ENCODE peak calls at places on chromosomes 11 and 22, in five cellular contexts. Q is epithelial cell of esophagus, G is body of pancreas, D is GM12865, N is HepG2. P is an unnamed sample.

GRCh38 chr22:43244803-43245527 is 58.0 kb upstream of the TTLL12 start:
- DNase-seq in Q (no peak), G (no peak), D (no peak), N (no peak), P (no peak)

GRCh38 chr22:19965771-19966709 is 24.4 kb upstream of the TXNRD2 start:
- DNase-seq in Q (no peak), G (no peak), D (no peak), N (no peak), P (no peak)

GRCh38 chr11:126764221-126764620 is 236.3 kb downstream of the KIRREL3 start:
- DNase-seq in Q (no peak), G (no peak), D (peak), N (no peak), P (no peak)

GRCh38 chr22:20131593-20131855 is at the start of gene ZDHHC8:
- DNase-seq in Q (peak), G (peak), D (peak), N (no peak), P (no peak)

GRCh38 chr11:91776660-91777059 is 448.0 kb upstream of the FAT3 start:
- DNase-seq in Q (no peak), G (peak), D (no peak), N (no peak), P (no peak)

GRCh38 chr22:42881982-42882656 is 25.0 kb upstream of the ARFGAP3 start:
- DNase-seq in Q (no peak), G (peak), D (no peak), N (no peak), P (no peak)

GRCh38 chr22:45164217-45165123 is 745 bp downstream of the NUP50 start:
- DNase-seq in Q (peak), G (peak), D (peak), N (no peak), P (no peak)

GRCh38 chr11:67371549-67372231 is 1.7 kb downstream of the CLCF1 start:
- DNase-seq in Q (peak), G (peak), D (peak), N (peak), P (no peak)

GRCh38 chr22:40534379-40535188 is 101.9 kb downstream of the MRTFA start:
- DNase-seq in Q (peak), G (no peak), D (peak), N (no peak), P (no peak)

GRCh38 chr22:22380098-22381030 is 128.2 kb downstream of the ZNF280B start:
- DNase-seq in Q (no peak), G (no peak), D (peak), N (no peak), P (no peak)

GRCh38 chr22:30695351-30695762 is 683 bp downstream of the OSBP2 start:
- DNase-seq in Q (no peak), G (peak), D (no peak), N (no peak), P (no peak)

DNA sequence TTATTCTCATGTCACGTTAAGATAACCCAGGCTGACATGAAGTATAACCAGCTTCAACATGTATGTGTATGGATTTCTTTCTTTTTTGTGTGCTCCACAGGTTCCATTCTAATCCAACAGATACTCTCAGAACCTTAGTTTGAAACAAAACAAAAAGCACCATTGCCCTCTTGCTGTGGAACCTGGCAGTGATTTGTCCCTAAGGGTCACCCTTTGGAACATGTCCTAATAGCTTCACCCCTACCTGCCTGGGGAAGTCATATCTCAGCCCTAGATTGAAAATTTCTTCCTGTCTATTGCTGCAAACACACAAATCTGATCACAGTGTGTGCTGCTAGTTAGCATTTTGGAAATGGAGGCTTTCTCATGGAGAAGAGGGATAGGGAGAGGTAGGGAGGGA is 11.4 kb upstream of the CADM1 start:
- DNase-seq in Q (no peak), G (no peak), D (no peak), N (peak), P (no peak)
- TF ChIP-seq CTCF in Q (no peak), G (no peak), D (no peak), N (peak), P (no peak)

DNA sequence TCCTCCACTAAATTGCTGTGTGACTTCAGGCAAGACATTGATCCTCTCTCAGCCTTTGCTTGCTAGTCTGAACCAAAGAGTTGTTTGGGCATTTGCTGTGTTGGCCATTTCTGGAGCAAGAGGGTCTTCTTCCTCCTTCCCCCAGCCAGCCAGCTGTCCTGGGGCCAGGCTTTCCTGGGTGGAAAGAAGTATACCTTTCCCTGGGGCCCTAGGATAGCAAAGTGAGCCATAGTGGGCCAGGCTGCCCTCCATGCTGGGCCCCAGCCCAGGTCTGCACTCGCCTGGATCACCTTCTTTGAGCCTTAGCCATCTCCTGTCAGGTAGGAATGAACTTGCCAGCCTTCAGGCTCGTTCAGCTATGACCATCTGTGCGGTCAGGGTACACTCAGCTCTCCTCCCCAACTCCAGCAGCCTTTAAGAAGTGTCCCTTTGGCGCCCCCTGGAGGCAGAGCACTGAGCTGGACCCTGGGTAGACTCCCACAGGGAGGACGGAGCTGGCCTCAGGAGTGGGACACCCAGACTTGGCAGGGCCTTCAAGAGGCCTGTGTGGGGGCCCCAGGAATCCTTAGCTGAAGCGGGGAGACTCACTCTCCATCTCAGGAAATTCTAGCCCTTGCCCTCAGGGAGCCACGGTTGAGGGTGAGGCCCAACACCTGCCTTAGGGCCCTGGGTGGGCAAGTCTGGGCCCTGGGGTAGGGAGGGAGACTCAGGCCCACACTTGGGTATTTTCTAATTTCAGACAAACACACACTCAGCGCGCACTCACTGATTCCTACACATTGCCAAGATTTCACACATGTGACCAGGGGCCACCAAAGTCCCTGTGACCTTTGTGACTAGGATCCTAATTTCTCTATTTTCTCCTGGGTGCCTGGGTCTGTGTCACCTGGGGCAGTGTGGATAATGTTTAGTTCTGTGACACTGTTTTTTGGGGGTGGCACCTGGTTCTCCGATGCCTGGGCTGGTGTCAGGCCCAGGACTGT is 35.6 kb upstream of the TPBGL start:
- DNase-seq in Q (peak), G (peak), D (peak), N (peak), P (peak)
- TF ChIP-seq CTCF in Q (peak), G (peak), D (peak), N (peak), P (peak)

GRCh38 chr11:37107415-37107814 is 509.4 kb upstream of the RAG2 start:
- DNase-seq in Q (no peak), G (no peak), D (no peak), N (no peak), P (no peak)
- TF ChIP-seq CTCF in Q (no peak), G (no peak), D (no peak), N (no peak), P (no peak)

DNA sequence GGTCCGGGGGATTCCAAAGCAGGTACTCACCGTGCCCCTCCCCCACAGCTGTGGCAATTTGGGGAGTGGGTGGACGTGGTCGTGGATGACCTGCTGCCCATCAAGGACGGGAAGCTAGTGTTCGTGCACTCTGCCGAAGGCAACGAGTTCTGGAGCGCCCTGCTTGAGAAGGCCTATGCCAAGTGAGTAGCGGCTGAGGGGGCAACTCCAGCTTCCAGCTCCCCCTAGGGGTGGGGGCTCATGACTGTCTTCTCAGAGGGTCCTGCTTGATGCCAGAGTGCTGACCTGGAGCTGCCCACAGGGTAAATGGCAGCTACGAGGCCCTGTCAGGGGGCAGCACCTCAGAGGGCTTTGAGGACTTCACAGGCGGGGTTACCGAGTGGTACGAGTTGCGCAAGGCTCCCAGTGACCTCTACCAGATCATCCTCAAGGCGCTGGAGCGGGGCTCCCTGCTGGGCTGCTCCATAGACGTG is 4.2 kb downstream of the CAPN1 start:
- DNase-seq in Q (no peak), G (no peak), D (no peak), N (no peak), P (no peak)
- TF ChIP-seq CTCF in Q (no peak), G (no peak), D (peak), N (peak), P (no peak)

GRCh38 chr11:100574894-100575769 is 112.0 kb upstream of the ARHGAP42 start:
- DNase-seq in Q (peak), G (no peak), D (no peak), N (peak), P (peak)
- TF ChIP-seq CTCF in Q (peak), G (peak), D (no peak), N (peak), P (peak)

GRCh38 chr11:72814831-72815618 is 814 bp downstream of the ATG16L2 start:
- DNase-seq in Q (peak), G (peak), D (peak), N (peak), P (peak)
- TF ChIP-seq CTCF in Q (peak), G (no peak), D (no peak), N (peak), P (no peak)

P was measured in LNCaP clone FGC.